ENCODE peak calls at places on chromosomes 11 and 22, in four cellular contexts. N, A, W and D are unnamed samples.

GRCh38 chr11:66958956-66959274 is 732 bp upstream of the PC start:
- DNase-seq in A (no peak), W (no peak), N (no peak), D (no peak)

GRCh38 chr11:11944444-11944843 is 64.0 kb downstream of the DKK3 start:
- DNase-seq in W (no peak), N (no peak), A (no peak), D (no peak)

GRCh38 chr22:17941501-17942406 is 82.6 kb downstream of the MICAL3 start:
- DNase-seq in N (peak; percentile 84), W (no peak), A (no peak), D (no peak)

GRCh38 chr11:91981995-91982394 is 242.6 kb upstream of the FAT3 start:
- DNase-seq in A (no peak), N (peak; percentile 68), W (no peak), D (no peak)

GRCh38 chr11:64724863-64725535 is 2.0 kb upstream of the NRXN2 start:
- DNase-seq in N (no peak), W (no peak), A (no peak), D (no peak)

GRCh38 chr22:35910013-35910860 is 118.4 kb downstream of the RBFOX2 start:
- DNase-seq in A (no peak), W (no peak), N (no peak), D (no peak)

GRCh38 chr11:128904303-128904871 is 13.2 kb downstream of the KCNJ5 start:
- DNase-seq in A (no peak), N (no peak), W (no peak), D (no peak)

GRCh38 chr11:6611092-6612007 is 666 bp downstream of the TAF10 start:
- DNase-seq in W (peak; percentile 26), N (peak; percentile 77), A (peak; percentile 89), D (no peak)

GRCh38 chr11:122181893-122182292 is 65.9 kb upstream of the BLID start:
- DNase-seq in A (no peak), W (no peak), N (no peak), D (no peak)

GRCh38 chr22:43343262-43343988 is at the start of gene SCUBE1:
- DNase-seq in W (peak; percentile 75), N (peak; percentile 73), A (peak; percentile 82), D (peak; percentile 90)

GRCh38 chr11:76210920-76211851 is 4.9 kb upstream of the WNT11 start:
- DNase-seq in N (peak; percentile 19), W (no peak), A (peak; percentile 64), D (no peak)

GRCh38 chr22:30423296-30423958 is 2.1 kb upstream of the MTFP1 start:
- DNase-seq in W (no peak), A (peak; percentile 91), N (no peak), D (peak; percentile 30)

GRCh38 chr22:49678137-49678841 is 149.4 kb downstream of the BRD1 start:
- DNase-seq in N (no peak), A (no peak), W (no peak), D (no peak)

GRCh38 chr11:14969922-14970323 is 2.2 kb downstream of the CALCA start:
- DNase-seq in A (peak; percentile 61), N (no peak), W (peak; percentile 57), D (peak; percentile 65)

DNA sequence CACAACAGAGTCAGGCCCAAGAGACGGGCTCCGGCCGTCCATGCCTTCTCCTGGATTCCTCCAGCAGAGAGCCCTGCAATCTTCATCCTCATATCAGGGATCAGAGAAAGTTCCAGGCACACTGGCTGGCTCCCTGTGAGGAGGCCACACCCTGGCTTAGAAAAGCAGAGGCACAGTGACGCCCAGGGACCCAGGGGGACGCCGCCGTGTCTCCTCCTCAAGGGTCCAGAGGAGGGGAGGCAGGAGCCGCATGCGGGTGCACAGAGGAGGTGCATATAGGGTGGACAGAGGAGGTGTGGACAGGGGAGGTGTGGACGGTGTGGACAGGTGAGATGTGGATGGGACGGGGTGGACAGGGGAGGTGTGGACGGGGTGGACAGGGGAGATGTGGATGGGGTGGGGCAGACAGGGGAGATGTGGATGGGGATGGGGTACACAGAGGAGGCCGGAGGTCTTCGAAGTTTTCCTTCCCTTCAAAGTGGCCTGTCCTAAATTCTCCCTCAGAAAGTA is 1521.9 kb downstream of the BRD1 start:
- DNase-seq in W (no peak), A (no peak), N (no peak), D (no peak)
- H3K9me3 ChIP-seq in W (no peaks in the 10 kb centered on the region), A (no peaks in the 10 kb centered on the region), N (no peaks in the 10 kb centered on the region), D (peaks cover 4% of the 10 kb centered on the region)

DNA sequence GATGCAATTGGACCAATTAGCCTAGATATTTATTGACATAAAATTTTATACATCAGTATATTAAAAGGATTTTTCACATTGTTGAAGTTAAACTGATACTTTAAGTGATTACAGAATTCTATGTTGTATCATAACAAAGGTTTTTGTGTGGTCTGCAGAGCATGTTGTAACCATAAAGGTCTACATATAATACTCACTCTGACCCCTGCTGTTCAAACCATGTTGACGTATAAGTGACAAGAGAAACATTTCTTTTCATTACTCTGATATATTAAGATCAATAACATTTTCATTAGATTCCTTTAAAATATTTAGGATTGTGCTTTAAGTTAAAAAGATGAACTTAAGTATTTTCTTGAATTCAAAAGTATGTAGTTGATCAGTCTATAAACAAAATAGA is 63.9 kb downstream of the GAS2 start:
- DNase-seq in A (no peak), W (no peak), N (no peak), D (no peak)
- TF ChIP-seq CTCF in A (peak; percentile 6), W (no peak), N (peak; percentile 52), D (peak; percentile 37)

DNA sequence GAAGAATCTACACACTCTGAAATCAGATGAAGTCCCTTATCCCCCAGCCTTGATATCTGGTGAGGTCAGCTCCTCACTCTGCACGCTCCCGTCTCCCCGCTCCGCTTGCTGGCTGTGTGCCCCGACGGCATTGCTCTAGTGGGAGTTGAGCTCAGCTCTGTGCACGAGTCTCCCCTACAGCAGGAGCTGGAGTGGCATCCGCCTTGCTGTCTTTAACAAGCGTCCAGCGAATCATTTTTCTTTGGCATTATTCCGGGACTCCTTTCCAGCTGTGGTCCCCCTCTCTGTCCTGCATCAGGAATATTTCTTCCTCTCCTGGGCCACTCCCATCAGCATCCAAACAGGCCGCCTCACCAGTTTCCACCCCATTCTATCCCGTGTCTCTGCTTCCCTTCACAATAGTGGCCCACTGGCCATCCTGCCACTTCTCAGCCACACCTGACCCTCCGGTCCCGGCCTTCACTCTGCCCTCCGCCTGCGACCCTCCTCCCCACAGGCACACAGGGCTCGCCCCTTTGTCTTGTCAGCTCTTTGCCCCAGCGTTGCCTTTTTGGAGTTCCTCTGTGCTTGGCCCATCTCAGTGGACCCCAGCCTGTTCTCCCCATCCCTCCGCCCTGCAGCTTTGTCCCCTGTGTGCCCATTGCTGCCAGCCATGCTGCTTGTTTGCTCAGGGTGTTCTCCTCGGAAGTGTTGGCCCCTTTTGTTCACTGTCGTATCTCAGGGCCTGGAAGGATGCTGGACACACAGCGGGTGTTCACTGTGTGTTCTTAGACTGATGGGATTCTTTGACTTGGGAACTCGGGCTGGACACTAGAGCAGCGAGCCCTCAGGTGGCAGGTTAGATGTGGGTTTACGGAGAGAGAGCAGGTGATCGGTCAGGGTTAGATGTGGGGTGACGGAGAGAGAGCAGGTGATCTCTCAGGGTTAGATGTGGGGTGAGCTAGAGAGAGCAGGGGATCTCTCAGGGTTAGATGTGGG is 441.8 kb downstream of the TBC1D22A start:
- DNase-seq in W (no peak), N (peak; percentile 41), A (peak; percentile 33), D (no peak)
- H3K9me3 ChIP-seq in W (no peaks in the 10 kb centered on the region), N (no peaks in the 10 kb centered on the region), A (no peaks in the 10 kb centered on the region), D (no peaks in the 10 kb centered on the region)

DNA sequence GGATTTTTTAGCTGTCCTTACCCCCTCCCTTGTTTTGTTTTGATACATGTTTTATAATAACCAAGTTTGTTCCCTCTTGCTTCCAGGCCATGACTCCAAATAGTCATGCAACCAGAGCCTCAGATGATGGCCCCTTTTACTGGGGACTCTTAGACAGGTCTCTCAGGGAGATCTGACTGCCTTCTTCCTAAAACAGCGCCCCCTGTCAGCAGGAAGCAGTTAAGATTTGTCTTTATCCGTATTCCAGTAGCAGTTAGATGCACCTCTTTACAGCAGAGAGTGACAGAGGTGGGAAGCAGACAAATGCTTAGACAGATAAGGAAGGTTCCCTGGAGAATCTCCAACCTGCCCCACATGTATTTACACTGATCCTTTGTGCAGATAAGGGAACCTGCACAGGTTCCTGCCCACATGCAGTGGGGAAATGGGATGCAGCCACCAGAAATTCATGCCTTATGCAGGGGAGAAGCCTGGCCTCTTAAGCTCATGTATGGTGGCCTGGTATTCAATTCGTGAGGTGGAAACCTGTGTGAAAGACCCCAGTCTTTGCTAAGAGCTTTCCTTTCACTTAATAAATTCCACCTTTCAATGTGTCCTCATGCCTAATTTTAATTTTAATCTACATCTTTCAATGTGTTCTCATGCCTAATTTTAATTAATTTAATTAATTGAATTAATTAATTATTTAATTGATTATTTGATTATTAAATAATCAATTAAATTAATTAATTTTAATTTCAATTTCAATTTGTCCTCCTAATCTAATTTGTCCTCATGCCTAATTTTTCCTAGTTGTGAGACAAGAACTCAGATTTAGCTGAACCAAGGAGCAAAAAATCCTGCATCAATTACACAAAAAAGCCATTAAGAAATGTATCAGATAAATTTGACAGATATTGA is 11.5 kb upstream of the GLYAT start:
- DNase-seq in A (no peak), W (no peak), N (no peak), D (no peak)
- TF ChIP-seq CTCF in A (no peak), W (peak; percentile 22), N (no peak), D (peak; percentile 10)

GRCh38 chr11:74860743-74861142 is 88.1 kb downstream of the XRRA1 start:
- DNase-seq in A (no peak), N (no peak), W (no peak), D (no peak)
- H3K9me3 ChIP-seq in A (no peaks in the 10 kb centered on the region), N (peaks cover 5% of the 10 kb centered on the region), W (no peaks in the 10 kb centered on the region), D (peaks cover 2% of the 10 kb centered on the region)